ENCODE peak calls at places on chromosome 2, in ten cellular contexts. T is tibial nerve; J is cardiac muscle cell; I is fibroblast of pulmonary artery; B is SK-N-DZ; W is CD4-positive, alpha-beta T cell; E is small intestine; V is T-cell; Z is fibroblast of gingiva; H is T-helper 17 cell. M is an unnamed sample.

GRCh38 chr2:192148620-192149321 is 46.0 kb downstream of the TMEFF2 start:
- DNase-seq in T (no peak), J (peak), I (peak), B (no peak), W (no peak), E (no peak), V (no peak), Z (peak), H (no peak), M (peak)

GRCh38 chr2:66189598-66189997 is 245.3 kb upstream of the MEIS1 start:
- DNase-seq in T (peak), J (no peak), I (peak), B (no peak), W (no peak), E (no peak), V (no peak), Z (peak), H (no peak), M (peak)

GRCh38 chr2:238653436-238654109 is 194.3 kb upstream of the TWIST2 start:
- DNase-seq in T (no peak), J (no peak), I (no peak), B (no peak), W (no peak), E (no peak), V (no peak), Z (no peak), H (no peak), M (no peak)

GRCh38 chr2:192091480-192091879 is 103.3 kb downstream of the TMEFF2 start:
- DNase-seq in T (no peak), J (no peak), I (no peak), B (no peak), W (no peak), E (no peak), V (no peak), Z (no peak), H (no peak), M (no peak)

GRCh38 chr2:46179037-46179621 is 118.1 kb upstream of the EPAS1 start:
- DNase-seq in T (peak), J (no peak), I (peak), B (no peak), W (peak), E (peak), V (peak), Z (peak), H (peak), M (peak)

GRCh38 chr2:64203131-64204005 is 59.1 kb upstream of the PELI1 start:
- DNase-seq in T (no peak), J (peak), I (peak), B (no peak), W (no peak), E (no peak), V (no peak), Z (no peak), H (no peak), M (peak)

GRCh38 chr2:148132400-148132799 is 111.5 kb downstream of the MBD5 start:
- DNase-seq in T (no peak), J (no peak), I (peak), B (no peak), W (no peak), E (no peak), V (no peak), Z (peak), H (no peak), M (peak)

GRCh38 chr2:5070257-5070656 is 621.9 kb upstream of the SOX11 start:
- DNase-seq in T (no peak), J (no peak), I (no peak), B (no peak), W (no peak), E (no peak), V (no peak), Z (no peak), H (no peak), M (no peak)